ENCODE peak calls at places on chromosomes 6 and 20, in six cellular contexts. B is heart left ventricle, G is gastrocnemius medialis, P is upper lobe of left lung, H is body of pancreas, X is ovary. Q is an unnamed sample.
A peak's percentile ranks its signal among the peaks of the same experiment; 100 is the strongest.

GRCh38 chr20:64037498-64038213 is 1.7 kb downstream of the C20orf204 start:
- DNase-seq in B (no peak), G (no peak), P (no peak), H (no peak), X (no peak), Q (no peak)

GRCh38 chr6:41625442-41625841 is 12.8 kb upstream of the MDFI start:
- DNase-seq in B (peak; percentile 59), G (no peak), P (no peak), H (no peak), X (no peak), Q (peak; percentile 39)

GRCh38 chr20:52974155-52974554 is 2.0 kb downstream of the TSHZ2 start:
- DNase-seq in B (no peak), G (no peak), P (no peak), H (no peak), X (no peak), Q (no peak)

GRCh38 chr6:34460796-34461507 is 4.9 kb upstream of the PACSIN1 start:
- DNase-seq in B (no peak), G (no peak), P (no peak), H (no peak), X (no peak), Q (no peak)

GRCh38 chr6:106446287-106446885 is 85.9 kb downstream of the CRYBG1 start:
- DNase-seq in B (no peak), G (no peak), P (no peak), H (no peak), X (no peak), Q (no peak)

GRCh38 chr6:34709386-34709785 is 12.8 kb upstream of the ILRUN start:
- DNase-seq in B (peak; percentile 79), G (no peak), P (peak; percentile 26), H (peak; percentile 95), X (peak; percentile 92), Q (peak; percentile 40)

GRCh38 chr6:18328549-18328922 is 58.6 kb upstream of the RNF144B start:
- DNase-seq in B (no peak), G (no peak), P (no peak), H (no peak), X (no peak), Q (peak; percentile 29)

GRCh38 chr6:130602151-130602770 is 224.9 kb upstream of the SMLR1 start:
- DNase-seq in B (no peak), G (no peak), P (no peak), H (no peak), X (no peak), Q (no peak)

GRCh38 chr6:41306187-41306854 is 19.8 kb upstream of the TREM1 start:
- DNase-seq in B (no peak), G (no peak), P (no peak), H (peak; percentile 70), X (no peak), Q (peak; percentile 61)

GRCh38 chr6:128498244-128498643 is 22.2 kb downstream of the PTPRK start:
- DNase-seq in B (no peak), G (no peak), P (no peak), H (no peak), X (no peak), Q (no peak)

GRCh38 chr6:139903411-139904157 is 529.1 kb upstream of the CITED2 start:
- DNase-seq in B (no peak), G (no peak), P (no peak), H (no peak), X (no peak), Q (no peak)

GRCh38 chr6:69289689-69290088 is 507.1 kb downstream of the LMBRD1 start:
- DNase-seq in B (no peak), G (no peak), P (no peak), H (no peak), X (no peak), Q (no peak)

GRCh38 chr6:96522469-96523009 is 933 bp downstream of the UFL1 start:
- DNase-seq in B (no peak), G (no peak), P (no peak), H (no peak), X (no peak), Q (no peak)

GRCh38 chr6:73121421-73121993 is 103.8 kb downstream of the KHDC1L start:
- DNase-seq in B (no peak), G (no peak), P (no peak), H (no peak), X (no peak), Q (no peak)

GRCh38 chr6:38187285-38187684 is 367.8 kb downstream of the ZFAND3 start:
- DNase-seq in B (no peak), G (no peak), P (peak; percentile 10), H (no peak), X (no peak), Q (no peak)

GRCh38 chr6:80605165-80605989 is 498.9 kb downstream of the BCKDHB start:
- DNase-seq in B (no peak), G (no peak), P (no peak), H (no peak), X (no peak), Q (no peak)

GRCh38 chr6:111691345-111692225 is 85.9 kb upstream of the TRAF3IP2 start:
- DNase-seq in B (no peak), G (peak; percentile 69), P (no peak), H (no peak), X (no peak), Q (peak; percentile 21)

GRCh38 chr6:13012977-13013680 is 296.6 kb downstream of the PHACTR1 start:
- DNase-seq in B (peak; percentile 39), G (no peak), P (peak; percentile 84), H (peak; percentile 92), X (peak; percentile 32), Q (no peak)

GRCh38 chr20:51529758-51530157 is 12.8 kb downstream of the NFATC2 start:
- DNase-seq in B (no peak), G (no peak), P (no peak), H (peak; percentile 23), X (no peak), Q (no peak)

GRCh38 chr6:154432533-154433476 is 76.2 kb upstream of the IPCEF1 start:
- DNase-seq in B (peak; percentile 24), G (no peak), P (no peak), H (no peak), X (no peak), Q (no peak)

GRCh38 chr6:157314705-157315321 is 8.5 kb downstream of the TMEM242 start:
- DNase-seq in B (no peak), G (no peak), P (no peak), H (peak; percentile 29), X (no peak), Q (peak; percentile 31)

GRCh38 chr6:29368765-29369164 is at the start of gene OR5V1:
- DNase-seq in B (no peak), G (no peak), P (no peak), H (no peak), X (no peak), Q (no peak)

GRCh38 chr6:108793449-108794134 is 54.6 kb upstream of the ARMC2 start:
- DNase-seq in B (no peak), G (no peak), P (no peak), H (no peak), X (no peak), Q (no peak)
- TF ChIP-seq CTCF in B (no peak), G (no peak), P (no peak), H (no peak), X (no peak), Q (no peak)

GRCh38 chr6:53301801-53302537 is 46.8 kb downstream of the ELOVL5 start:
- DNase-seq in B (no peak), G (no peak), P (no peak), H (no peak), X (no peak), Q (no peak)

GRCh38 chr6:53299331-53299835 is 49.4 kb downstream of the ELOVL5 start:
- DNase-seq in B (no peak), G (no peak), P (no peak), H (no peak), X (no peak), Q (no peak)

GRCh38 chr6:53297004-53297403 is 51.7 kb downstream of the ELOVL5 start:
- DNase-seq in B (no peak), G (no peak), P (no peak), H (no peak), X (no peak), Q (no peak)

GRCh38 chr6:53302678-53303360 is 45.9 kb downstream of the ELOVL5 start:
- DNase-seq in B (peak; percentile 21), G (no peak), P (no peak), H (no peak), X (no peak), Q (no peak)

DNA sequence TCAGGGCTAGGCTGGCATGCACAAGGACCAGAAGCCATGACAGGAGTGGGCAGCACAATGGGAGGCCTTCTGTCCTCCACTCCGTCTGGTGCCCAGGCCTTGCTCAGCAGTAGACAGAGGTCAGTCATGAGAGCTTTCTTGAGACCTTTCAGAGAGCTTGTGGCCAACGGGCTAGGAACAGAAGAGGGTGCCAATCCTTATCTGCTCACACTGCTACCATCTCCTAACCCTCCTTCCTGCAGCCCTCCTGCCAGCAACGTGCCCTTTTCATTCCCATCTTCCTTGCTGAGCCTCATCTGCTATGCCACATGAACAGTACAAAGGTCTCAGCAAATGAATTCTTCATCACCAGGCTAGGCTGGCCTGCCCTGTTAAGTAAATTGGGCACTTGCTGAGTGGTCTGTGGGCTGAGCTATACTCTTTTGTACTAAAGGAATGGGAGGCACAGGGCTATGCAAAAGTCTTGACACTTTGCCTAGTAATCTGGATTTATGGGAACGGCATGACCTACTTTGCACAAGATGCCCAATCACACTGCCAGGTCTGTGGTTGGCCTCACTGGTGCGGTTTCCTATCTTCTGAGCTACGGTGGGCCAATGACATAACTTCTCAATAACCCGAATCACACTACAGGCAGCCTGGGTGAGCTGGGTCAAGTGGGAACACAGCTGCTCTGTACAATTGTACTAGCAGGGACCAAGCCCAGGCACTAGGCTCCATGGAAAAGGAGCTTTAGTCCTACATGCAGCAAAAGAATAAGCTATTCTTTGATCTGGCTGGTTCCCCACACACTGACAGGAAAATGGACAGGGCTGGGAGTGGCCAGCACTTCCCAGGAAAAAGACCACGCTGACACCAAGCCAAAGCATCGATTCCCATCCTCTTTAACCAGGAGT is 47.8 kb downstream of the ELOVL5 start:
- DNase-seq in B (peak; percentile 50), G (no peak), P (peak; percentile 82), H (peak; percentile 6), X (no peak), Q (peak; percentile 41)
- H3K4me3 ChIP-seq in B (no peak overlapping the region), G (no peak overlapping the region), P (no peak overlapping the region), H (no peak overlapping the region), X (no peak overlapping the region), Q (no peak overlapping the region)

GRCh38 chr6:27136978-27137814 is 110.3 kb upstream of the PRSS16 start:
- DNase-seq in B (no peak), G (no peak), P (no peak), H (no peak), X (no peak), Q (no peak)
- TF ChIP-seq POLR2A in B (no peak), G (no peak), P (no peak), H (no peak), X (no peak), Q (no peak)

DNA sequence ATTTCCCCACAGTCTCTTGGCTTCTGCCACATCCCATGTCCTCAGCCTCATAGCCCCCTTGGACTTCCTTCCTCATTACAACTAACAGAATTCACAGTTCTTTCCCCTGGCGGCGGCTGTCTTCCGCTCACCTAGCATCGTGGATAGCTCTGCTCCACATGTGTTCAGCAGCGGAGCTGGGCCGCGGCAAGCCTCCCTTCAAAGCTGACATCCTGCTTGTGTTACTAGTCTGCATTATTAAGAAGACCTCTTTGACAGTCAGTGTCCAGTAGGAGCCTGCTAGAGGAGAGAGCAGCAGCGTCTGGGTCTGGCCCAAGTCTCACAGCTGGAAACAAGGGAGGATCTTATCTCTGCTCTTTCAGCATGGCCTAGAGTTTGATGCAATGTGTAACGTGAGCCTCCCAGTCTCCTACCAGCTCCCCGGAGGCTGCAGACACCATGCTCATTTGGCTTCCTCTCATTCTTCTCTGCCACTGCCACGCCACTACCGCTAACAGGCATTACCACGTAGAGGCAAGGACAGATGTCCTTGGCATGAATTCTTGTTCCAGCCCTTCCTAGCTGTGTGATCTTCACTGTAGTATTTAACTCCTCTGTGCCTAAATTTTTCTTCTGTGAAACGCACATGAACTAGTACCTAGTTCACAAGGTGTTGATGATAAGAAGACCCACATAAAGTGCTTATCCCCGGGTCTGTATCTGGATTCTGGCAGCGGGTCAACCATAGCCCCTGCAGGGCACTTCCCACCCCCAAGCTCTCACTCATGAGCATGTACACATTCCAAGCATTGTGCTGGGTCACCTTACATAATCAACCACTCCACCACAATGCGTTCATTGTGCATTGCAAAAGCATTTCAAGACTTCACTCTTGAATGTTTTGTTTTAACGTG is 107.1 kb upstream of the BACH2 start:
- DNase-seq in B (no peak), G (peak; percentile 55), P (no peak), H (no peak), X (peak; percentile 67), Q (no peak)
- TF ChIP-seq CTCF in B (no peak), G (no peak), P (no peak), H (no peak), X (no peak), Q (no peak)

Q was measured in prostate gland.